ENCODE peak calls at places on chromosome 22, in seven cellular contexts. V is activated CD4-positive, alpha-beta memory T cell treated with anti-CD3 and anti-CD28 coated beads, Interleukin-2, amount 10 ng/mL, durations not matched to agents 7 days and 5 days; P is activated CD8-positive, alpha-beta memory T cell treated with anti-CD3 and anti-CD28 coated beads, Interleukin-2, amount 50 U/mL, for 4 hours; L is stimulated activated CD4-positive, alpha-beta T cell treated with anti-CD3 and anti-CD28 coated beads, Interleukin-2, amount 100 ng/mL, for 48 hours; J is RWPE1; G is stimulated activated CD8-positive, alpha-beta memory T cell treated with anti-CD3 and anti-CD28 coated beads, Interleukin-2, amount 100 ng/mL, for 1 hour; B is iPS-NIHi11. X is an unnamed sample.
A peak's percentile ranks its signal among the peaks of the same experiment; 100 is the strongest.

GRCh38 chr22:39719559-39720450 is 149.3 kb downstream of the CACNA1I start:
- DNase-seq in L (no peak), G (no peak), B (no peak), V (no peak), P (no peak), J (no peak), X (no peak)

GRCh38 chr22:23212061-23213030 is 32.0 kb downstream of the BCR start:
- DNase-seq in J (no peak), L (no peak), G (no peak), P (no peak), V (no peak), B (no peak), X (peak; percentile 24)

GRCh38 chr22:42630901-42631602 is 9.3 kb downstream of the ATP5MGL start:
- DNase-seq in P (no peak), L (no peak), G (no peak), B (no peak), V (no peak), J (peak; percentile 73), X (no peak)

GRCh38 chr22:34847072-34847471 is 218.9 kb upstream of the ISX start:
- DNase-seq in P (no peak), B (no peak), V (no peak), J (no peak), L (no peak), G (no peak), X (no peak)

GRCh38 chr22:31425331-31426050 is 26.1 kb downstream of the DRG1 start:
- DNase-seq in G (no peak), J (no peak), V (no peak), L (no peak), P (no peak), B (no peak), X (no peak)

GRCh38 chr22:50251472-50252054 is 498 bp upstream of the HDAC10 start:
- DNase-seq in P (no peak), J (no peak), L (no peak), B (no peak), G (no peak), V (no peak), X (no peak)

GRCh38 chr22:45446216-45446615 is 32.7 kb downstream of the RIBC2 start:
- DNase-seq in B (no peak), L (no peak), J (no peak), P (no peak), G (no peak), V (no peak), X (no peak)

GRCh38 chr22:20015187-20015625 is 1.4 kb downstream of the ARVCF start:
- DNase-seq in L (no peak), V (no peak), G (no peak), B (no peak), P (no peak), J (no peak), X (no peak)

GRCh38 chr22:42863349-42863911 is 6.4 kb upstream of the ARFGAP3 start:
- DNase-seq in G (no peak), V (no peak), P (peak; percentile 37), L (peak; percentile 34), B (no peak), J (peak; percentile 54), X (peak; percentile 36)

GRCh38 chr22:42745118-42745517 is 24.4 kb upstream of the A4GALT start:
- DNase-seq in V (no peak), P (no peak), J (peak; percentile 33), B (no peak), G (no peak), L (no peak), X (no peak)

GRCh38 chr22:41550952-41551491 is 6.8 kb upstream of the POLR3H start:
- DNase-seq in G (no peak), V (no peak), B (no peak), L (no peak), P (no peak), J (no peak), X (no peak)

GRCh38 chr22:43315687-43316217 is 27.4 kb downstream of the SCUBE1 start:
- DNase-seq in L (no peak), J (no peak), B (no peak), G (no peak), V (no peak), P (no peak), X (no peak)

GRCh38 chr22:44597616-44598015 is 99.6 kb upstream of the RTL6 start:
- DNase-seq in L (no peak), P (no peak), B (no peak), V (no peak), G (no peak), J (no peak), X (no peak)

GRCh38 chr22:37953437-37954179 is at the start of the genes C22orf23 and POLR2F:
- DNase-seq in B (peak; percentile 98), P (peak; percentile 95), G (peak; percentile 92), L (peak; percentile 96), J (peak; percentile 95), V (peak; percentile 97), X (peak; percentile 81)

GRCh38 chr22:43277987-43278601 is 65.1 kb downstream of the SCUBE1 start:
- DNase-seq in V (no peak), J (no peak), B (no peak), G (no peak), P (no peak), L (no peak), X (no peak)

GRCh38 chr22:37431811-37432707 is 4.8 kb upstream of the ELFN2 start:
- DNase-seq in V (peak; percentile 54), P (no peak), L (peak; percentile 44), G (no peak), B (no peak), J (peak; percentile 89), X (no peak)

GRCh38 chr22:36776722-36777121 is 803 bp upstream of the IFT27 start:
- DNase-seq in G (no peak), L (no peak), V (peak; percentile 19), J (no peak), B (no peak), P (no peak), X (no peak)

GRCh38 chr22:50148991-50149721 is 21.4 kb upstream of the PANX2 start:
- DNase-seq in B (peak; percentile 93), L (peak; percentile 62), V (peak; percentile 79), J (peak; percentile 88), P (peak; percentile 78), G (peak; percentile 53), X (peak; percentile 73)

GRCh38 chr22:47190276-47190956 is 428.0 kb downstream of the TBC1D22A start:
- DNase-seq in B (no peak), V (no peak), P (no peak), J (no peak), L (no peak), G (no peak), X (no peak)

GRCh38 chr22:37832022-37832857 is 9.1 kb downstream of the GALR3 start:
- DNase-seq in V (no peak), J (no peak), B (no peak), P (no peak), G (no peak), L (no peak), X (no peak)

GRCh38 chr22:23013612-23014011 is 56.7 kb upstream of the GNAZ start:
- DNase-seq in L (no peak), P (no peak), J (no peak), V (no peak), B (no peak), G (no peak), X (no peak)

GRCh38 chr22:38315801-38316339 is 1.4 kb downstream of the CSNK1E start:
- DNase-seq in J (no peak), G (no peak), B (no peak), V (no peak), L (no peak), P (no peak), X (no peak)

GRCh38 chr22:42632096-42632495 is 8.3 kb downstream of the ATP5MGL start:
- DNase-seq in V (no peak), L (no peak), G (no peak), P (no peak), J (no peak), B (no peak), X (no peak)

GRCh38 chr22:24434472-24435322 is 7.3 kb downstream of the ADORA2A start:
- DNase-seq in J (no peak), P (peak; percentile 73), G (peak; percentile 62), B (no peak), L (peak; percentile 60), V (peak; percentile 88), X (peak; percentile 96)

GRCh38 chr22:19641983-19642451 is 72.3 kb upstream of the SEPTIN5 start:
- DNase-seq in L (no peak), J (no peak), G (no peak), V (no peak), P (no peak), B (no peak), X (no peak)

GRCh38 chr22:38750638-38751037 is 5.2 kb downstream of the SUN2 start:
- DNase-seq in V (no peak), J (no peak), B (no peak), P (no peak), G (no peak), L (no peak), X (no peak)

GRCh38 chr22:25492950-25493790 is 71.3 kb upstream of the GRK3 start:
- DNase-seq in B (no peak), J (no peak), P (no peak), V (no peak), G (no peak), L (no peak), X (no peak)

GRCh38 chr22:47177334-47177815 is 414.9 kb downstream of the TBC1D22A start:
- DNase-seq in V (no peak), G (no peak), P (no peak), J (no peak), B (no peak), L (no peak), X (no peak)

GRCh38 chr22:46813816-46814597 is 51.6 kb downstream of the TBC1D22A start:
- DNase-seq in B (no peak), L (no peak), J (no peak), P (no peak), G (no peak), V (no peak), X (no peak)

GRCh38 chr22:50035131-50035881 is 22.7 kb upstream of the IL17REL start:
- DNase-seq in G (no peak), P (no peak), V (no peak), L (no peak), J (no peak), B (no peak), X (no peak)

X was measured in GF-D8.